ENCODE peak calls at places on chromosomes 6 and 20, in ten cellular contexts. F is WTC11, I is colonic mucosa, T is vagina, H is AG09319, P is right lobe of liver, G is HFFc6, K is fibroblast of lung, M is GM12865, R is endothelial cell. Y is an unnamed sample.

GRCh38 chr6:6872924-6873344 is 234.8 kb upstream of the RREB1 start:
- DNase-seq in F (no peak), I (no peak), T (no peak), H (no peak), P (no peak), G (no peak), K (no peak), M (no peak), R (no peak), Y (no peak)

GRCh38 chr20:33838035-33838864 is 27.1 kb downstream of the CHMP4B start:
- DNase-seq in F (no peak), I (no peak), T (no peak), H (no peak), P (no peak), G (no peak), K (no peak), M (no peak), R (no peak), Y (no peak)

GRCh38 chr6:160137130-160137988 is 15.7 kb downstream of the SLC22A1 start:
- DNase-seq in F (no peak), I (no peak), T (peak), H (no peak), P (peak), G (no peak), K (no peak), M (no peak), R (no peak), Y (no peak)

GRCh38 chr6:31180500-31180899 is 10.0 kb upstream of the POU5F1 start:
- DNase-seq in F (peak), I (peak), T (no peak), H (peak), P (peak), G (no peak), K (peak), M (no peak), R (no peak), Y (peak)

GRCh38 chr6:47633141-47633540 is 65.2 kb upstream of the ADGRF4 start:
- DNase-seq in F (no peak), I (no peak), T (no peak), H (peak), P (no peak), G (no peak), K (no peak), M (no peak), R (no peak), Y (no peak)

GRCh38 chr6:90203672-90204071 is 93.0 kb downstream of the BACH2 start:
- DNase-seq in F (no peak), I (no peak), T (no peak), H (no peak), P (no peak), G (no peak), K (no peak), M (no peak), R (no peak), Y (no peak)

GRCh38 chr6:139270249-139270648 is 21.5 kb downstream of the TXLNB start:
- DNase-seq in F (no peak), I (no peak), T (no peak), H (no peak), P (no peak), G (no peak), K (no peak), M (no peak), R (no peak), Y (no peak)

GRCh38 chr6:42428326-42429041 is 23.2 kb downstream of the TRERF1 start:
- DNase-seq in F (no peak), I (peak), T (no peak), H (peak), P (peak), G (peak), K (peak), M (peak), R (no peak), Y (no peak)

GRCh38 chr6:36442671-36443497 is at the start of the genes KCTD20 and PXT1:
- DNase-seq in F (peak), I (peak), T (peak), H (no peak), P (peak), G (peak), K (peak), M (peak), R (peak), Y (peak)

GRCh38 chr6:113102761-113103160 is 754.4 kb upstream of the MARCKS start:
- DNase-seq in F (no peak), I (no peak), T (no peak), H (no peak), P (no peak), G (peak), K (peak), M (no peak), R (no peak), Y (no peak)

GRCh38 chr6:83853178-83853967 is at the start of gene RIPPLY2:
- DNase-seq in F (peak), I (peak), T (no peak), H (no peak), P (peak), G (no peak), K (peak), M (no peak), R (peak), Y (peak)

GRCh38 chr20:51600016-51600420 is 57.5 kb upstream of the NFATC2 start:
- DNase-seq in F (no peak), I (no peak), T (no peak), H (no peak), P (no peak), G (no peak), K (no peak), M (no peak), R (peak), Y (no peak)

GRCh38 chr6:95248501-95248900 is 328.8 kb upstream of the MANEA start:
- DNase-seq in F (no peak), I (no peak), T (no peak), H (no peak), P (no peak), G (no peak), K (peak), M (no peak), R (no peak), Y (no peak)

GRCh38 chr20:48687097-48687800 is 140.6 kb downstream of the PREX1 start:
- DNase-seq in F (no peak), I (no peak), T (no peak), H (no peak), P (peak), G (no peak), K (no peak), M (no peak), R (no peak), Y (no peak)

GRCh38 chr6:12962529-12962928 is 246.0 kb downstream of the PHACTR1 start:
- DNase-seq in F (no peak), I (no peak), T (no peak), H (no peak), P (no peak), G (no peak), K (no peak), M (no peak), R (no peak), Y (no peak)

GRCh38 chr6:114390176-114390575 is 47.4 kb upstream of the HS3ST5 start:
- DNase-seq in F (no peak), I (no peak), T (no peak), H (no peak), P (no peak), G (no peak), K (no peak), M (no peak), R (no peak), Y (no peak)

GRCh38 chr20:8523684-8524083 is 391.6 kb downstream of the PLCB1 start:
- DNase-seq in F (peak), I (no peak), T (no peak), H (no peak), P (no peak), G (no peak), K (peak), M (no peak), R (no peak), Y (no peak)

GRCh38 chr6:88161921-88162320 is 4.2 kb downstream of the CNR1 start:
- DNase-seq in F (no peak), I (no peak), T (no peak), H (no peak), P (no peak), G (no peak), K (no peak), M (no peak), R (no peak), Y (no peak)

GRCh38 chr6:34457392-34457746 is 8.5 kb upstream of the PACSIN1 start:
- DNase-seq in F (no peak), I (no peak), T (no peak), H (no peak), P (peak), G (no peak), K (no peak), M (no peak), R (no peak), Y (no peak)

GRCh38 chr20:59723108-59723500 is 118.8 kb downstream of the PHACTR3 start:
- DNase-seq in F (no peak), I (peak), T (peak), H (no peak), P (no peak), G (no peak), K (no peak), M (no peak), R (no peak), Y (no peak)

GRCh38 chr20:3811421-3812258 is 8.7 kb upstream of the AP5S1 start:
- DNase-seq in F (no peak), I (peak), T (peak), H (peak), P (peak), G (peak), K (peak), M (no peak), R (no peak), Y (peak)

GRCh38 chr20:3804781-3805180 is 8.7 kb downstream of the CDC25B start:
- DNase-seq in F (no peak), I (no peak), T (no peak), H (no peak), P (no peak), G (no peak), K (no peak), M (no peak), R (no peak), Y (no peak)

GRCh38 chr20:3808544-3808943 is 11.8 kb upstream of the AP5S1 start:
- DNase-seq in F (no peak), I (no peak), T (no peak), H (no peak), P (no peak), G (no peak), K (no peak), M (no peak), R (no peak), Y (no peak)

GRCh38 chr20:3805594-3806264 is 9.6 kb downstream of the CDC25B start:
- DNase-seq in F (no peak), I (no peak), T (no peak), H (no peak), P (no peak), G (peak), K (peak), M (no peak), R (no peak), Y (no peak)

GRCh38 chr20:3808141-3808479 is 12.0 kb downstream of the CDC25B start:
- DNase-seq in F (no peak), I (peak), T (peak), H (peak), P (peak), G (peak), K (peak), M (no peak), R (no peak), Y (peak)
- TF ChIP-seq CTCF in F (no peak), I (no peak), T (no peak), H (no peak), P (no peak), G (no peak), K (no peak), M (no peak), R (no peak), Y (no peak)

GRCh38 chr6:120077489-120077888 is 727.9 kb upstream of the MAN1A1 start:
- DNase-seq in F (peak), I (no peak), T (no peak), H (no peak), P (peak), G (no peak), K (peak), M (peak), R (peak), Y (peak)
- TF ChIP-seq CTCF in F (no peak), I (no peak), T (no peak), H (no peak), P (no peak), G (no peak), K (peak), M (no peak), R (no peak), Y (no peak)

GRCh38 chr6:150016324-150017185 is 8.8 kb downstream of the RAET1L start:
- DNase-seq in F (no peak), I (peak), T (no peak), H (peak), P (peak), G (peak), K (peak), M (peak), R (peak), Y (peak)
- TF ChIP-seq CTCF in F (peak), I (peak), T (peak), H (peak), P (peak), G (peak), K (peak), M (peak), R (peak), Y (no peak)

DNA sequence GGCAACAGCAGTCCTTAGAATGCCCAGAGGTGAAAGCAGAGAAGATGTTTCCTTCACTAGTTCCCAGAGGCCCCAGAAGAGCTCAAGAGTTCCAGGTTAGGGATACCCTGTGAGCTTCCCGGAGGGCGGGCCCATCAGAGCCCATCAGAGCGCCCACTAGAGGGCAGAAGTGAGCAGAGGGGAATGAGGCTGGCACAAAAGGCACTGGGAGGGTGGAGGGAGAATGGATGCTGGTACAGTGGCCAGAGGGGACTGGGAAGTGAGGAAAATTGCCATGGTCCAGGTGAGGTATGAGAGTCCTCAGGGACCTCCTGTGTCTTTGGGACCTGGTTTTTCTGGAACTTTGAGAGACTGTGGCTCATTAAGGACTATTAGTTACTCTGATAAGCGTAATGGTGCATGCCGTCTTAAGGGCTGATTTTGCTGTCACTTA is 57.3 kb downstream of the LINC00237 start:
- DNase-seq in F (peak), I (peak), T (no peak), H (no peak), P (peak), G (no peak), K (no peak), M (peak), R (peak), Y (peak)
- TF ChIP-seq CTCF in F (peak), I (peak), T (no peak), H (peak), P (peak), G (peak), K (peak), M (peak), R (peak), Y (no peak)

GRCh38 chr20:56630086-56630493 is 984 bp downstream of the TFAP2C start:
- DNase-seq in F (peak), I (peak), T (no peak), H (peak), P (no peak), G (peak), K (no peak), M (no peak), R (peak), Y (peak)
- TF ChIP-seq CTCF in F (peak), I (peak), T (no peak), H (peak), P (peak), G (peak), K (peak), M (peak), R (peak), Y (no peak)

GRCh38 chr6:29376003-29376402 is 912 bp upstream of the OR12D3 start:
- DNase-seq in F (no peak), I (no peak), T (no peak), H (no peak), P (no peak), G (no peak), K (no peak), M (peak), R (no peak), Y (peak)
- TF ChIP-seq CTCF in F (no peak), I (no peak), T (no peak), H (no peak), P (no peak), G (no peak), K (no peak), M (peak), R (peak), Y (no peak)

DNA sequence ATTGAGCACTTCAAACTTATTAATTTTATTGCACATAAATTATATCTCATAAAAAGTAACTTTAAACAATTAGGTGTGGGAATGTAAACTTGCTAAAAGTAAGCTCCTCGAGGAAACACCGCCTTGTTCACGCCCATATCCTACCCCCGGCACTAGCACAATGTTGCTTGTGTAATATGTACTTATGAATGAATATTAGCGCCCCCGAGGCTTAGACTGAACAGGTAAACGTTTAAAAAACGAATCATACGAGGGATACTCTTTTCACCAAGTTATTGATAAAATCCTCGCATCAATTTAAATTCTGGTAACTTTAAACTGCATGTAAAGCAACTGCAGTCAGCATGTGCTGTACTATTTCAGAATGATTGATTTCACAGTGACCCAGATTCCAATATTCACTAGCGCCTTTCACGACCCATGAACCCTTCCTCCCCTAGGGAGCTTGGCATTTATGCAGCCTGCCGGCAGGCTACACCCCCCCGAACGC is 637 bp downstream of the TFB1M start:
- DNase-seq in F (no peak), I (peak), T (no peak), H (no peak), P (no peak), G (no peak), K (no peak), M (peak), R (no peak), Y (no peak)
- TF ChIP-seq CTCF in F (no peak), I (no peak), T (no peak), H (no peak), P (no peak), G (no peak), K (no peak), M (no peak), R (no peak), Y (no peak)

GRCh38 chr20:46087161-46087560 is 2.6 kb downstream of the NCOA5 start:
- DNase-seq in F (no peak), I (no peak), T (no peak), H (no peak), P (no peak), G (peak), K (peak), M (no peak), R (no peak), Y (no peak)
- TF ChIP-seq CTCF in F (no peak), I (no peak), T (no peak), H (peak), P (peak), G (peak), K (peak), M (peak), R (no peak), Y (no peak)

DNA sequence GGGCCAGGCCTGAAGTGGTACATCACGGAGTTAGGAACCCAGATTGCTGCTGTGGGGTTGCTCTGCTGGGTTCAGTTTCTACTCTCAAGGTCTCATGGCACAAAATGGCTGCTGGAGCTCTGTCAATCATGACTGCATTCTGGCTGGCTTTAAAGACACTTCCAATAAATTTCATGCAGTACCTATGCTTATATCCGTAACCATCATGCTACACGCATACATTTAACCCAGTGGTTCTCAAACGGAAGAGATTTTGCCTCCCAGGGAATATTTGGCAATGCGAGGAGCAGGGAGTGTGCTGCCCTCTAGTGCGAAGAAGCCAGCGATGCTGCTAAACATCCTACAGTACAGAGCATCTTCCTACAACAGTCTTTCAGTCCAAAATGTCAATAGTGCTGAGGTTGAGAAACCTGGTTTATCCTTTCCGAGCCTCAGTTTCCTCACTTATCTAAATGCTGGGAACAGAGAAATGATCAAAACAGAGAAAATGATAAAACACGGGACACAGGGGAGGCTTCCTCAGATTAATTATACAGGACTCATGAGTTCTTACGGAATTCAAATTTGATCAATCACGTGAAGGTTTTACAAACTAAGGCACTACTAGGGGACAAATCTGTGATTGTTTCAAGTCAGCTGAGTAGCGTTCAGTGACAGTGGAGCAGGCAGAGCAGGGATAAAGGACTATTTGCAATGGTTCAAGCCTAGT is 9.6 kb upstream of the SLC2A10 start:
- DNase-seq in F (peak), I (no peak), T (no peak), H (no peak), P (no peak), G (peak), K (peak), M (peak), R (no peak), Y (peak)
- TF ChIP-seq CTCF in F (peak), I (peak), T (no peak), H (peak), P (peak), G (peak), K (peak), M (peak), R (no peak), Y (peak)

DNA sequence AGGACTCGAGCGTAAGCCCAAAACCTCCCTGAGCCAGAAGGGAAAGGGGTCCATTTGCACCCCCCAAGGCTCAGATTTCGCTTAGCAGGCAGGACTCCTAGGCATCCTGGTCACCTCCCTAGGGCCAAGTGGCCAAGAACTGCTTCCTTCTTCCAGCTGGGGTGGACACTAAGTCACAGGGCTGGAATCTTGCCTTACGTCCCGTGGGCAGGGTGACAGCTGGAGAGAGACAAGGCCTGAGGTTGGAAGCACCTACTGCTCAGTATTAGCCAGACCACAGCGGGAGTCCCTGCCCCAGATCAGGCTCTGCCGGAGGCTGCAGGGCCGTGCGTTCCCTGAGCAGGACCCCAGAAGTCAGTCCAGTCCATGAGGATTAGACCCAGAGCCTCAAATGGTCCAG is 19.7 kb downstream of the LAMA5 start:
- DNase-seq in F (no peak), I (no peak), T (no peak), H (no peak), P (no peak), G (no peak), K (no peak), M (no peak), R (no peak), Y (no peak)
- TF ChIP-seq CTCF in F (no peak), I (no peak), T (no peak), H (no peak), P (no peak), G (no peak), K (no peak), M (no peak), R (no peak), Y (no peak)